ENCODE peak calls at places on chromosomes 12 and 14, in ten cellular contexts. H is esophagus squamous epithelium, C is Peyer's patch, J is breast epithelium, F is AG04450, W is MG63, A is cardiac muscle cell, V is neuronal stem cell, O is hepatocyte, Y is ascending aorta. Q is an unnamed sample. For H3K27me3, the result is how much of the 10 kb centered on the place peaks cover.

GRCh38 chr12:133222211-133222610 is 13.5 kb downstream of the ANHX start:
- DNase-seq in H (no peak), C (no peak), J (no peak), F (no peak), W (no peak), A (no peak), V (no peak), O (no peak), Y (no peak), Q (no peak)

GRCh38 chr12:52312086-52312485 is 9.1 kb downstream of the KRT83 start:
- DNase-seq in H (no peak), C (no peak), J (no peak), F (no peak), W (no peak), A (no peak), V (no peak), O (no peak), Y (no peak), Q (no peak)

GRCh38 chr12:52396656-52397055 is 9.5 kb downstream of the KRT82 start:
- DNase-seq in H (no peak), C (no peak), J (no peak), F (no peak), W (no peak), A (no peak), V (no peak), O (no peak), Y (no peak), Q (no peak)

GRCh38 chr12:59088673-59089072 is 168.4 kb upstream of the LRIG3 start:
- DNase-seq in H (no peak), C (no peak), J (no peak), F (no peak), W (no peak), A (peak), V (no peak), O (no peak), Y (no peak), Q (no peak)

GRCh38 chr14:64729386-64730060 is 25.3 kb downstream of the PLEKHG3 start:
- DNase-seq in H (no peak), C (no peak), J (no peak), F (no peak), W (no peak), A (no peak), V (no peak), O (no peak), Y (no peak), Q (no peak)

GRCh38 chr12:32499048-32499447 is 99.7 kb downstream of the FGD4 start:
- DNase-seq in H (no peak), C (no peak), J (no peak), F (no peak), W (no peak), A (no peak), V (no peak), O (peak), Y (no peak), Q (no peak)

GRCh38 chr14:86363047-86363446 is 833.1 kb downstream of the FLRT2 start:
- DNase-seq in H (no peak), C (no peak), J (no peak), F (no peak), W (no peak), A (no peak), V (no peak), O (no peak), Y (no peak), Q (no peak)

GRCh38 chr12:25364529-25365339 is 114.0 kb upstream of the KRAS start:
- DNase-seq in H (no peak), C (no peak), J (no peak), F (no peak), W (no peak), A (no peak), V (no peak), O (no peak), Y (no peak), Q (no peak)

GRCh38 chr14:71492346-71492745 is 439.9 kb upstream of the RGS6 start:
- DNase-seq in H (no peak), C (no peak), J (no peak), F (peak), W (peak), A (no peak), V (no peak), O (no peak), Y (no peak), Q (no peak)

GRCh38 chr12:26991826-26992225 is 22.4 kb downstream of the TM7SF3 start:
- DNase-seq in H (no peak), C (no peak), J (no peak), F (no peak), W (no peak), A (no peak), V (no peak), O (no peak), Y (no peak), Q (no peak)

GRCh38 chr12:119354187-119354586 is 19.7 kb downstream of the CCDC60 start:
- DNase-seq in H (no peak), C (no peak), J (no peak), F (no peak), W (no peak), A (no peak), V (no peak), O (no peak), Y (no peak), Q (no peak)

GRCh38 chr12:70823182-70823976 is 97.2 kb downstream of the PTPRR start:
- DNase-seq in H (no peak), C (no peak), J (no peak), F (no peak), W (no peak), A (no peak), V (no peak), O (no peak), Y (no peak), Q (no peak)

GRCh38 chr14:55739967-55740707 is 160.1 kb downstream of the KTN1 start:
- DNase-seq in H (no peak), C (no peak), J (peak), F (no peak), W (peak), A (no peak), V (no peak), O (no peak), Y (peak), Q (no peak)

GRCh38 chr12:87157791-87158190 is 871.4 kb downstream of the C12orf50 start:
- DNase-seq in H (no peak), C (no peak), J (no peak), F (peak), W (peak), A (peak), V (no peak), O (peak), Y (peak), Q (no peak)

GRCh38 chr14:63231733-63232132 is 27.5 kb downstream of the RHOJ start:
- DNase-seq in H (no peak), C (no peak), J (no peak), F (no peak), W (no peak), A (no peak), V (no peak), O (no peak), Y (no peak), Q (no peak)

GRCh38 chr12:99915251-99916082 is 69.3 kb downstream of the ANKS1B start:
- DNase-seq in H (no peak), C (no peak), J (no peak), F (no peak), W (no peak), A (peak), V (no peak), O (no peak), Y (no peak), Q (no peak)

GRCh38 chr14:106174206-106174605 is 647.8 kb downstream of the TMEM121 start:
- DNase-seq in H (no peak), C (peak), J (no peak), F (no peak), W (no peak), A (no peak), V (no peak), O (no peak), Y (no peak), Q (no peak)

GRCh38 chr14:24629521-24629920 is 4.5 kb downstream of the GZMB start:
- DNase-seq in H (no peak), C (no peak), J (no peak), F (no peak), W (no peak), A (no peak), V (no peak), O (no peak), Y (no peak), Q (no peak)

GRCh38 chr14:99683619-99684355 is at the start of gene CYP46A1:
- DNase-seq in H (peak), C (peak), J (peak), F (peak), W (peak), A (peak), V (peak), O (peak), Y (peak), Q (peak)

GRCh38 chr14:99604766-99605298 is 825 bp upstream of the CCDC85C start:
- DNase-seq in H (no peak), C (no peak), J (no peak), F (no peak), W (peak), A (peak), V (no peak), O (peak), Y (no peak), Q (no peak)

GRCh38 chr12:88248606-88249005 is 106.5 kb downstream of the TMTC3 start:
- DNase-seq in H (no peak), C (no peak), J (no peak), F (no peak), W (no peak), A (no peak), V (no peak), O (no peak), Y (no peak), Q (no peak)

GRCh38 chr12:113684053-113684907 is 212.6 kb upstream of the LHX5 start:
- DNase-seq in H (no peak), C (no peak), J (no peak), F (no peak), W (no peak), A (peak), V (no peak), O (no peak), Y (no peak), Q (no peak)

GRCh38 chr12:109169262-109169661 is 52.9 kb downstream of the ACACB start:
- DNase-seq in H (no peak), C (no peak), J (no peak), F (no peak), W (no peak), A (no peak), V (no peak), O (no peak), Y (peak), Q (no peak)

GRCh38 chr14:96268426-96269358 is 12.7 kb downstream of the BDKRB1 start:
- DNase-seq in H (no peak), C (peak), J (no peak), F (peak), W (peak), A (peak), V (no peak), O (peak), Y (no peak), Q (peak)

GRCh38 chr12:52372216-52373154 is 5.2 kb upstream of the KRT85 start:
- DNase-seq in H (no peak), C (peak), J (peak), F (peak), W (peak), A (peak), V (peak), O (peak), Y (peak), Q (peak)

GRCh38 chr12:56001446-56002100 is 4.5 kb downstream of the SUOX start:
- DNase-seq in H (no peak), C (no peak), J (no peak), F (no peak), W (no peak), A (no peak), V (no peak), O (peak), Y (no peak), Q (no peak)

GRCh38 chr12:93762912-93763311 is 85.7 kb downstream of the CRADD start:
- DNase-seq in H (no peak), C (no peak), J (no peak), F (no peak), W (no peak), A (no peak), V (no peak), O (no peak), Y (no peak), Q (no peak)

GRCh38 chr12:71900091-71900490 is 38.6 kb upstream of the TPH2 start:
- DNase-seq in H (no peak), C (no peak), J (no peak), F (no peak), W (no peak), A (peak), V (no peak), O (no peak), Y (no peak), Q (no peak)

GRCh38 chr14:86402547-86402946 is 872.6 kb downstream of the FLRT2 start:
- DNase-seq in H (no peak), C (no peak), J (no peak), F (no peak), W (no peak), A (no peak), V (no peak), O (no peak), Y (no peak), Q (no peak)

GRCh38 chr14:101460521-101460920 is 100.8 kb upstream of the DIO3 start:
- DNase-seq in H (no peak), C (no peak), J (no peak), F (no peak), W (no peak), A (no peak), V (no peak), O (no peak), Y (peak), Q (no peak)

GRCh38 chr14:101459392-101459900 is 101.8 kb upstream of the DIO3 start:
- DNase-seq in H (no peak), C (no peak), J (no peak), F (no peak), W (no peak), A (no peak), V (peak), O (no peak), Y (peak), Q (no peak)

GRCh38 chr14:101461891-101462290 is 99.4 kb upstream of the DIO3 start:
- DNase-seq in H (no peak), C (no peak), J (no peak), F (no peak), W (no peak), A (no peak), V (no peak), O (no peak), Y (peak), Q (peak)

GRCh38 chr14:101462726-101463565 is 98.3 kb upstream of the DIO3 start:
- DNase-seq in H (no peak), C (peak), J (no peak), F (no peak), W (no peak), A (no peak), V (no peak), O (no peak), Y (peak), Q (no peak)

GRCh38 chr14:101460986-101461750 is 100.1 kb upstream of the DIO3 start:
- DNase-seq in H (no peak), C (no peak), J (no peak), F (no peak), W (no peak), A (no peak), V (no peak), O (no peak), Y (no peak), Q (peak)
- H3K27me3 ChIP-seq in H (under half), C (under half), J (half or more), F (under half), W (under half), A (half or more), V (under half), O (under half), Y (under half), Q (under half)

DNA sequence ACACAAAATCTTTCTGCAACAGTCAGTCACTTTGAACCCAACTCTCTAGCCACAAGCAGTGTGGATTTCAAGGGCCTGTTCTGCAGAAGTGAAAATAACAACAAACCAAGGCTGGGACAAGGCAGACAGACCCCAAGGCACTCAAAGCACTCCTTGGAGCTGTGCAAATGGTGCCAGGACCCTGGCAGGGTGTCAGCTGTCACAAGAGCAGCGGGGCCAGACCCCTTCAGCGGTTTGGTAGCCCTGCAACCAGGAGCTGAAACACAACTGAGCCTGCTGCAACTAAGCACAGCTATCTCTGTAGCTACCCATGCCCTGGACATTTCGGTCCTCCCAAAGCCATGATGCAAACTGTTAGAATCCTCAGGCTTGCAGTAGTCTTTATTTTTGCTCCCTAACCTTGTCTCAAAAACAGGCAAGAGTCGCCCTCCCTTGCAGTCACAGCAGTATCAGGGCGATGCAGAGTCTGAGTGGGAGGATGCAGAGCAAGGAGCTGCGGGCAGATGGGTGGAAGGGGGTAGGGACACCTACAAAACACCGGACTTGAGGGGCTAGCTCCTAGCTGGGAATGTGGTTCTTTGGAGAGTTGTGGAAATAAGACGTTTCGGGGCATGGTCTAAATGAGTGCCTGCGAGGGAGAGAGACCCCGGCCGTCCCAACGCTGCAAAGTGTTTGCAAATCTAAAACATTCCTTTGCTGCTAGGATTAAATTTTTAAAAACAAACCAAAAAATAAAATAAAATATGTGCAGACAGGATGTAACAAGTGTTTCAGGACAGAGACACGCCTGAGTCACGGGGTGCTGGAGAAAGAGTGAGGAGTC is 1.1 kb downstream of the NUAK1 start:
- DNase-seq in H (no peak), C (no peak), J (no peak), F (no peak), W (no peak), A (peak), V (no peak), O (no peak), Y (no peak), Q (no peak)
- H3K27me3 ChIP-seq in H (under half), C (under half), J (under half), F (under half), W (under half), A (under half), V (under half), O (under half), Y (under half), Q (under half)

DNA sequence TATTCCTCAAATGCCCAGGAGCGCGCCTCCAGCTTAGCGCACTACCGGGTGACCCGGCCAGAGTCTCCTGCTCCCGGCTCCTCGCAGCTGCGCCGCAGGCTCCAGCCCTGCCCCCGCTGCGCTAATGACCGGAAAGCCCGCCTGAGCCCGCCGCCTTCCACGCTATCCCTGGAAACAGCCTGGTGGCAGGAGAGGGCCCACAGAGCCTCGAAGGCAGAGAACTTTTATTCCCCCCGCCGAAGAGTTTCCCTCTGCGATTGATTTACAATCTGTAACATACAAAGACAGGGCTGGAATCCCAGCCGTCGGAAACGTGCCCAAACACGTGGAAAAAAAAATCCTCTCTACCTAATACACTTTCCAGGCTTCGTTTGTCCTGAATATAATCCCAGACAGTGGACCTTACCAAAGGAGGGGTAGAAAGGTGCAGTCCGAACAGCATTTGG is 1.5 kb downstream of the COL2A1 start:
- DNase-seq in H (no peak), C (peak), J (no peak), F (no peak), W (no peak), A (peak), V (no peak), O (peak), Y (no peak), Q (peak)
- H3K27me3 ChIP-seq in H (under half), C (under half), J (under half), F (half or more), W (half or more), A (under half), V (under half), O (under half), Y (under half), Q (half or more)

GRCh38 chr12:106140223-106140986 is 1.7 kb upstream of the NUAK1 start:
- DNase-seq in H (no peak), C (no peak), J (no peak), F (no peak), W (no peak), A (no peak), V (no peak), O (peak), Y (no peak), Q (no peak)
- H3K27me3 ChIP-seq in H (under half), C (under half), J (under half), F (under half), W (under half), A (under half), V (under half), O (under half), Y (under half), Q (under half)

Q was measured in SJSA1.